ENCODE peak calls at places on chromosomes 3 and 15, in seven cellular contexts. One of them, this sample, is unnamed.

GRCh38 chr15:90387534-90388461 is at the start of gene IQGAP1:
- DNase-seq in CD8-positive, alpha-beta T cell: peak; percentile 92
- DNase-seq in SJSA1: peak; percentile 85
- DNase-seq in right lobe of liver: peak; percentile 99
- DNase-seq in ovary: peak; percentile 98
- DNase-seq in PC-3: peak; percentile 97
- DNase-seq in heart right ventricle: peak; percentile 98
- DNase-seq in this sample: peak; percentile 97

GRCh38 chr15:83065431-83065830 is 1.6 kb downstream of the BTBD1 start:
- DNase-seq in CD8-positive, alpha-beta T cell: no peak
- DNase-seq in SJSA1: peak; percentile 4
- DNase-seq in right lobe of liver: no peak
- DNase-seq in ovary: no peak
- DNase-seq in PC-3: no peak
- DNase-seq in heart right ventricle: no peak
- DNase-seq in this sample: no peak

GRCh38 chr3:151611464-151611863 is 122.3 kb upstream of the AADACL2 start:
- DNase-seq in CD8-positive, alpha-beta T cell: no peak
- DNase-seq in SJSA1: no peak
- DNase-seq in right lobe of liver: no peak
- DNase-seq in ovary: no peak
- DNase-seq in PC-3: no peak
- DNase-seq in heart right ventricle: no peak
- DNase-seq in this sample: no peak

GRCh38 chr15:63539517-63539916 is 35.1 kb downstream of the USP3 start:
- DNase-seq in CD8-positive, alpha-beta T cell: no peak
- DNase-seq in SJSA1: no peak
- DNase-seq in right lobe of liver: no peak
- DNase-seq in ovary: no peak
- DNase-seq in PC-3: no peak
- DNase-seq in heart right ventricle: no peak
- DNase-seq in this sample: no peak

GRCh38 chr3:111695584-111696213 is 100.6 kb upstream of the ZBED2 start:
- DNase-seq in CD8-positive, alpha-beta T cell: no peak
- DNase-seq in SJSA1: peak; percentile 80
- DNase-seq in right lobe of liver: no peak
- DNase-seq in ovary: no peak
- DNase-seq in PC-3: peak; percentile 89
- DNase-seq in heart right ventricle: no peak
- DNase-seq in this sample: no peak

GRCh38 chr3:172228041-172228440 is 188.7 kb downstream of the FNDC3B start:
- DNase-seq in CD8-positive, alpha-beta T cell: no peak
- DNase-seq in SJSA1: no peak
- DNase-seq in right lobe of liver: no peak
- DNase-seq in ovary: no peak
- DNase-seq in PC-3: no peak
- DNase-seq in heart right ventricle: no peak
- DNase-seq in this sample: no peak

GRCh38 chr3:107959767-107960166 is 131.1 kb downstream of the CD47 start:
- DNase-seq in CD8-positive, alpha-beta T cell: no peak
- DNase-seq in SJSA1: no peak
- DNase-seq in right lobe of liver: no peak
- DNase-seq in ovary: no peak
- DNase-seq in PC-3: no peak
- DNase-seq in heart right ventricle: no peak
- DNase-seq in this sample: no peak

GRCh38 chr3:13480340-13481318 is 523 bp downstream of the HDAC11 start:
- DNase-seq in CD8-positive, alpha-beta T cell: no peak
- DNase-seq in SJSA1: no peak
- DNase-seq in right lobe of liver: no peak
- DNase-seq in ovary: peak; percentile 30
- DNase-seq in PC-3: no peak
- DNase-seq in heart right ventricle: no peak
- DNase-seq in this sample: peak; percentile 74

GRCh38 chr15:100940785-100941379 is 21.7 kb downstream of the LRRK1 start:
- DNase-seq in CD8-positive, alpha-beta T cell: no peak
- DNase-seq in SJSA1: no peak
- DNase-seq in right lobe of liver: no peak
- DNase-seq in ovary: no peak
- DNase-seq in PC-3: no peak
- DNase-seq in heart right ventricle: no peak
- DNase-seq in this sample: no peak

GRCh38 chr15:29840928-29841327 is 18.7 kb upstream of the TJP1 start:
- DNase-seq in CD8-positive, alpha-beta T cell: no peak
- DNase-seq in SJSA1: peak; percentile 47
- DNase-seq in right lobe of liver: no peak
- DNase-seq in ovary: no peak
- DNase-seq in PC-3: no peak
- DNase-seq in heart right ventricle: no peak
- DNase-seq in this sample: no peak

DNA sequence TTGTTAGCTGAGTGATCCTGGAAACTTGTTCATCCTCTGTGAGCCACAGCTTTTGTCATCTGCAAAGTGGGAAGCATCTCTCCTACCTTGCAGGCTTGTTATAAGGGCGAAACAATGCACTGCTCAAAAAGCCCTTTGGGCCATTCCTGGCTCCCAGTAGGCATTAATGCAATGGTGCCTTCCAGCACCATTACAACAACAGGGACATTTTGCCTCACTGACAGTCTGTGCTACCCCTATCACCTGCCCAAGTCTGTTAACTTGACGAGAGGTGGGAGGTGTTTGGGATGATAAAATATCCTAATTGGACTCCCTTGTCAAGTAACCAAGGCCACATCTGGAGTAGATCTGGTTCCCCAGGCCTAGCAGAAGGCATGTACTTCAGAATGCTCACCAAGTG is 44.2 kb downstream of the ZDHHC3 start:
- DNase-seq in CD8-positive, alpha-beta T cell: no peak
- DNase-seq in SJSA1: no peak
- DNase-seq in right lobe of liver: no peak
- DNase-seq in ovary: no peak
- DNase-seq in PC-3: no peak
- DNase-seq in heart right ventricle: no peak
- DNase-seq in this sample: no peak
- H3K36me3 ChIP-seq in CD8-positive, alpha-beta T cell: peaks cover 13% of the 10 kb centered on the region
- H3K36me3 ChIP-seq in SJSA1: peaks cover 25% of the 10 kb centered on the region
- H3K36me3 ChIP-seq in right lobe of liver: no peaks in the 10 kb centered on the region
- H3K36me3 ChIP-seq in ovary: no peaks in the 10 kb centered on the region
- H3K36me3 ChIP-seq in PC-3: peaks cover 31% of the 10 kb centered on the region
- H3K36me3 ChIP-seq in heart right ventricle: no peaks in the 10 kb centered on the region
- H3K36me3 ChIP-seq in this sample: peaks cover 29% of the 10 kb centered on the region

GRCh38 chr15:93271871-93272270 is 182.9 kb upstream of the RGMA start:
- DNase-seq in CD8-positive, alpha-beta T cell: no peak
- DNase-seq in SJSA1: no peak
- DNase-seq in right lobe of liver: no peak
- DNase-seq in ovary: no peak
- DNase-seq in PC-3: no peak
- DNase-seq in heart right ventricle: no peak
- DNase-seq in this sample: no peak
- H3K9me3 ChIP-seq in CD8-positive, alpha-beta T cell: no peaks in the 10 kb centered on the region
- H3K9me3 ChIP-seq in SJSA1: no peaks in the 10 kb centered on the region
- H3K9me3 ChIP-seq in right lobe of liver: no peaks in the 10 kb centered on the region
- H3K9me3 ChIP-seq in ovary: no peaks in the 10 kb centered on the region
- H3K9me3 ChIP-seq in PC-3: no peaks in the 10 kb centered on the region
- H3K9me3 ChIP-seq in heart right ventricle: no peaks in the 10 kb centered on the region
- H3K9me3 ChIP-seq in this sample: no peaks in the 10 kb centered on the region

DNA sequence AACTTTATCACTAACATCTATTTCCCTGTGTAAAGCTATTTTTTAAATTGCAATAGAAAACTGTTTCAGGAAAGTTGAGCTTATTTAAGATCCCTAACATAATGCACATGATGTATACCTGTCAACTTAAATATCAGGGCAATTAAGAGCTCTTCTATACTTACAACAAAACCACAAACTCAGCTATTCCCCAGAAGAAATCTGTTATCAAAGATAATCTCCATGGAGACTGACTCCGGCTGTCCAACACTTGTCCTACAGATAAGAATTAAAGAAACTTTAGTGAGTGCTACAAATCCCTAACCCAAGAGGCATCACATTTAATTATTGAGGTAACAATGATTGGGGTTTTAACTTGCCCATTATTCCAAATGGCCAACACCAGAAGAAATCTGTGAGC is 3.4 kb downstream of the SELENOK start:
- DNase-seq in CD8-positive, alpha-beta T cell: no peak
- DNase-seq in SJSA1: no peak
- DNase-seq in right lobe of liver: no peak
- DNase-seq in ovary: no peak
- DNase-seq in PC-3: no peak
- DNase-seq in heart right ventricle: no peak
- DNase-seq in this sample: no peak
- H3K36me3 ChIP-seq in CD8-positive, alpha-beta T cell: peaks cover 8% of the 10 kb centered on the region
- H3K36me3 ChIP-seq in SJSA1: peaks cover 47% of the 10 kb centered on the region
- H3K36me3 ChIP-seq in right lobe of liver: no peaks in the 10 kb centered on the region
- H3K36me3 ChIP-seq in ovary: no peaks in the 10 kb centered on the region
- H3K36me3 ChIP-seq in PC-3: peaks cover 11% of the 10 kb centered on the region
- H3K36me3 ChIP-seq in heart right ventricle: no peaks in the 10 kb centered on the region
- H3K36me3 ChIP-seq in this sample: peaks cover 13% of the 10 kb centered on the region

GRCh38 chr15:50964075-50964474 is 55.6 kb downstream of the AP4E1 start:
- DNase-seq in CD8-positive, alpha-beta T cell: no peak
- DNase-seq in SJSA1: no peak
- DNase-seq in right lobe of liver: no peak
- DNase-seq in ovary: no peak
- DNase-seq in PC-3: no peak
- DNase-seq in heart right ventricle: no peak
- DNase-seq in this sample: no peak
- H3K9me3 ChIP-seq in CD8-positive, alpha-beta T cell: peaks cover 13% of the 10 kb centered on the region
- H3K9me3 ChIP-seq in SJSA1: peaks cover 8% of the 10 kb centered on the region
- H3K9me3 ChIP-seq in right lobe of liver: no peaks in the 10 kb centered on the region
- H3K9me3 ChIP-seq in ovary: peaks cover 2% of the 10 kb centered on the region
- H3K9me3 ChIP-seq in PC-3: peaks cover 5% of the 10 kb centered on the region
- H3K9me3 ChIP-seq in heart right ventricle: peaks cover 2% of the 10 kb centered on the region
- H3K9me3 ChIP-seq in this sample: no peaks in the 10 kb centered on the region

GRCh38 chr3:129014793-129015345 is 13.8 kb downstream of the EFCC1 start:
- DNase-seq in CD8-positive, alpha-beta T cell: no peak
- DNase-seq in SJSA1: no peak
- DNase-seq in right lobe of liver: peak; percentile 27
- DNase-seq in ovary: no peak
- DNase-seq in PC-3: no peak
- DNase-seq in heart right ventricle: no peak
- DNase-seq in this sample: no peak
- H3K36me3 ChIP-seq in CD8-positive, alpha-beta T cell: no peaks in the 10 kb centered on the region
- H3K36me3 ChIP-seq in SJSA1: no peaks in the 10 kb centered on the region
- H3K36me3 ChIP-seq in right lobe of liver: no peaks in the 10 kb centered on the region
- H3K36me3 ChIP-seq in ovary: no peaks in the 10 kb centered on the region
- H3K36me3 ChIP-seq in PC-3: no peaks in the 10 kb centered on the region
- H3K36me3 ChIP-seq in heart right ventricle: no peaks in the 10 kb centered on the region
- H3K36me3 ChIP-seq in this sample: no peaks in the 10 kb centered on the region

DNA sequence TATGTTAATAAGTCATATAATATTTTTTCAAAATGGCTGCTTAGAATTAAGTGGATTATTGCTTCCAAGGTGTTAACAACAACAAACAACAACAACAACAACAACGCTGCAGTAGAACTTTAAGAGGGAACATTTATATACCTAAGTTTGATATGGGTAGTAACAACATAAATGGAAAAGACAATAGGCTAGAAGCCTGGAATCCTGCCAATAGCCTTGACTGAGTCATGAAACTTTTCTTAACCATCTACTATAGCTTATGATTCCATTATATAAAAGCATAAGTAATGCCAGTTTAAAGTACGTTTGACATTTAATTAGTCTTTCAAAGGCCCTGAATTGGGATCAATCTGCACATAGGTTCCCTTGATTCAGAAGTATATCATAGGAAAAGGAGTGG is 31.2 kb downstream of the SATB1 start:
- DNase-seq in CD8-positive, alpha-beta T cell: no peak
- DNase-seq in SJSA1: no peak
- DNase-seq in right lobe of liver: no peak
- DNase-seq in ovary: no peak
- DNase-seq in PC-3: peak; percentile 58
- DNase-seq in heart right ventricle: no peak
- DNase-seq in this sample: no peak
- H3K9me3 ChIP-seq in CD8-positive, alpha-beta T cell: no peaks in the 10 kb centered on the region
- H3K9me3 ChIP-seq in SJSA1: no peaks in the 10 kb centered on the region
- H3K9me3 ChIP-seq in right lobe of liver: no peaks in the 10 kb centered on the region
- H3K9me3 ChIP-seq in ovary: no peaks in the 10 kb centered on the region
- H3K9me3 ChIP-seq in PC-3: no peaks in the 10 kb centered on the region
- H3K9me3 ChIP-seq in heart right ventricle: no peaks in the 10 kb centered on the region
- H3K9me3 ChIP-seq in this sample: no peaks in the 10 kb centered on the region

This sample was measured in small intestine.